ENCODE peak calls at places on chromosomes 4 and X, in eight cellular contexts. One of them, this sample, is unnamed.
A peak's percentile ranks its signal among the peaks of the same experiment; 100 is the strongest.

GRCh38 chrX:24347871-24348270 is 12.6 kb upstream of the SUPT20HL1 start:
- DNase-seq in GM23338: no peak
- DNase-seq in stomach: no peak
- DNase-seq in HCT116: no peak
- DNase-seq in transverse colon: no peak
- DNase-seq in GM12891: no peak
- DNase-seq in GM12892: no peak
- DNase-seq in breast epithelium: no peak
- DNase-seq in this sample: no peak

GRCh38 chr4:37802068-37802666 is 24.3 kb upstream of the PGM2 start:
- DNase-seq in breast epithelium: peak; percentile 46
- DNase-seq in GM12891: no peak
- DNase-seq in transverse colon: peak; percentile 68
- DNase-seq in stomach: peak; percentile 64
- DNase-seq in HCT116: peak; percentile 86
- DNase-seq in GM12892: no peak
- DNase-seq in GM23338: peak; percentile 79
- DNase-seq in this sample: no peak

GRCh38 chr4:23819041-23819511 is 70.8 kb downstream of the PPARGC1A start:
- DNase-seq in GM23338: no peak
- DNase-seq in breast epithelium: no peak
- DNase-seq in GM12892: no peak
- DNase-seq in stomach: no peak
- DNase-seq in HCT116: no peak
- DNase-seq in transverse colon: no peak
- DNase-seq in GM12891: no peak
- DNase-seq in this sample: no peak

GRCh38 chr4:53459548-53459947 is 82.1 kb downstream of the FIP1L1 start:
- DNase-seq in GM12891: no peak
- DNase-seq in GM12892: no peak
- DNase-seq in GM23338: no peak
- DNase-seq in HCT116: no peak
- DNase-seq in transverse colon: no peak
- DNase-seq in breast epithelium: no peak
- DNase-seq in stomach: no peak
- DNase-seq in this sample: no peak

GRCh38 chrX:114619874-114620273 is 36.0 kb downstream of the HTR2C start:
- DNase-seq in GM23338: peak; percentile 6
- DNase-seq in GM12892: peak; percentile 2
- DNase-seq in transverse colon: no peak
- DNase-seq in breast epithelium: no peak
- DNase-seq in stomach: no peak
- DNase-seq in GM12891: peak; percentile 0
- DNase-seq in HCT116: no peak
- DNase-seq in this sample: no peak

GRCh38 chrX:39162322-39162721 is 361.1 kb downstream of the MID1IP1 start:
- DNase-seq in GM12892: no peak
- DNase-seq in transverse colon: peak; percentile 57
- DNase-seq in GM23338: peak; percentile 44
- DNase-seq in GM12891: no peak
- DNase-seq in HCT116: no peak
- DNase-seq in stomach: no peak
- DNase-seq in breast epithelium: no peak
- DNase-seq in this sample: no peak

GRCh38 chrX:13790206-13791131 is 26.4 kb downstream of the GPM6B start:
- DNase-seq in HCT116: no peak
- DNase-seq in GM23338: no peak
- DNase-seq in transverse colon: no peak
- DNase-seq in GM12891: no peak
- DNase-seq in GM12892: no peak
- DNase-seq in breast epithelium: peak; percentile 34
- DNase-seq in stomach: no peak
- DNase-seq in this sample: no peak

GRCh38 chrX:112832481-112833095 is 8.0 kb downstream of the AMOT start:
- DNase-seq in GM12892: no peak
- DNase-seq in GM12891: no peak
- DNase-seq in HCT116: peak; percentile 12
- DNase-seq in breast epithelium: peak; percentile 60
- DNase-seq in transverse colon: peak; percentile 69
- DNase-seq in GM23338: peak; percentile 16
- DNase-seq in stomach: peak; percentile 80
- DNase-seq in this sample: no peak

GRCh38 chr4:112147697-112148096 is 2.4 kb downstream of the FAM241A start:
- DNase-seq in GM12892: no peak
- DNase-seq in GM12891: no peak
- DNase-seq in breast epithelium: no peak
- DNase-seq in HCT116: no peak
- DNase-seq in transverse colon: no peak
- DNase-seq in GM23338: no peak
- DNase-seq in stomach: no peak
- DNase-seq in this sample: no peak

GRCh38 chrX:54950730-54951375 is 30.2 kb downstream of the TRO start:
- DNase-seq in stomach: no peak
- DNase-seq in transverse colon: no peak
- DNase-seq in GM12892: no peak
- DNase-seq in GM23338: no peak
- DNase-seq in HCT116: no peak
- DNase-seq in breast epithelium: peak; percentile 36
- DNase-seq in GM12891: no peak
- DNase-seq in this sample: no peak

GRCh38 chrX:125210146-125210545 is 109.5 kb upstream of the TEX13C start:
- DNase-seq in GM23338: peak; percentile 71
- DNase-seq in GM12892: no peak
- DNase-seq in GM12891: no peak
- DNase-seq in HCT116: no peak
- DNase-seq in transverse colon: no peak
- DNase-seq in breast epithelium: no peak
- DNase-seq in stomach: no peak
- DNase-seq in this sample: no peak

GRCh38 chr4:28176942-28177341 is 1316.3 kb downstream of the STIM2 start:
- DNase-seq in GM23338: no peak
- DNase-seq in transverse colon: no peak
- DNase-seq in stomach: no peak
- DNase-seq in HCT116: no peak
- DNase-seq in GM12892: no peak
- DNase-seq in breast epithelium: no peak
- DNase-seq in GM12891: no peak
- DNase-seq in this sample: no peak

GRCh38 chrX:19794690-19795089 is 92.7 kb downstream of the SH3KBP1 start:
- DNase-seq in transverse colon: no peak
- DNase-seq in GM12892: no peak
- DNase-seq in GM23338: no peak
- DNase-seq in stomach: no peak
- DNase-seq in GM12891: no peak
- DNase-seq in breast epithelium: no peak
- DNase-seq in HCT116: no peak
- DNase-seq in this sample: no peak

GRCh38 chr4:174828845-174829701 is at the start of gene GLRA3:
- DNase-seq in transverse colon: peak; percentile 15
- DNase-seq in HCT116: no peak
- DNase-seq in breast epithelium: no peak
- DNase-seq in GM12891: peak; percentile 15
- DNase-seq in GM12892: no peak
- DNase-seq in GM23338: peak; percentile 99
- DNase-seq in stomach: peak; percentile 36
- DNase-seq in this sample: no peak

GRCh38 chrX:81286608-81287007 is 84.7 kb downstream of the SH3BGRL start:
- DNase-seq in HCT116: no peak
- DNase-seq in GM12892: no peak
- DNase-seq in GM23338: no peak
- DNase-seq in transverse colon: no peak
- DNase-seq in GM12891: no peak
- DNase-seq in breast epithelium: no peak
- DNase-seq in stomach: no peak
- DNase-seq in this sample: no peak

GRCh38 chrX:3290561-3290960 is 55.9 kb downstream of the MXRA5 start:
- DNase-seq in stomach: no peak
- DNase-seq in HCT116: no peak
- DNase-seq in breast epithelium: no peak
- DNase-seq in transverse colon: no peak
- DNase-seq in GM23338: no peak
- DNase-seq in GM12892: no peak
- DNase-seq in GM12891: no peak
- DNase-seq in this sample: no peak

GRCh38 chrX:107743995-107744394 is 31.6 kb downstream of the TSC22D3 start:
- DNase-seq in GM12891: no peak
- DNase-seq in GM23338: no peak
- DNase-seq in stomach: no peak
- DNase-seq in breast epithelium: no peak
- DNase-seq in transverse colon: no peak
- DNase-seq in GM12892: no peak
- DNase-seq in HCT116: no peak
- DNase-seq in this sample: no peak

GRCh38 chrX:42175843-42176242 is 252.5 kb upstream of the CASK start:
- DNase-seq in stomach: no peak
- DNase-seq in GM23338: no peak
- DNase-seq in GM12891: no peak
- DNase-seq in transverse colon: no peak
- DNase-seq in HCT116: no peak
- DNase-seq in GM12892: no peak
- DNase-seq in breast epithelium: no peak
- DNase-seq in this sample: no peak

GRCh38 chrX:103275947-103276567 is 493 bp downstream of the TCEAL5 start:
- DNase-seq in breast epithelium: no peak
- DNase-seq in transverse colon: no peak
- DNase-seq in GM23338: peak; percentile 41
- DNase-seq in HCT116: no peak
- DNase-seq in GM12892: no peak
- DNase-seq in GM12891: no peak
- DNase-seq in stomach: no peak
- DNase-seq in this sample: no peak

GRCh38 chr4:80007745-80008149 is 65.3 kb downstream of the ANTXR2 start:
- DNase-seq in stomach: no peak
- DNase-seq in HCT116: no peak
- DNase-seq in GM12892: no peak
- DNase-seq in breast epithelium: no peak
- DNase-seq in transverse colon: no peak
- DNase-seq in GM23338: no peak
- DNase-seq in GM12891: no peak
- DNase-seq in this sample: no peak

GRCh38 chr4:86670739-86671138 is 76.6 kb downstream of the PTPN13 start:
- DNase-seq in GM12892: no peak
- DNase-seq in GM12891: no peak
- DNase-seq in GM23338: no peak
- DNase-seq in stomach: no peak
- DNase-seq in HCT116: no peak
- DNase-seq in transverse colon: no peak
- DNase-seq in breast epithelium: no peak
- DNase-seq in this sample: no peak

GRCh38 chrX:135094726-135095125 is 25.6 kb downstream of the ETDB start:
- DNase-seq in GM12891: no peak
- DNase-seq in breast epithelium: no peak
- DNase-seq in GM23338: no peak
- DNase-seq in GM12892: no peak
- DNase-seq in HCT116: no peak
- DNase-seq in transverse colon: no peak
- DNase-seq in stomach: no peak
- DNase-seq in this sample: no peak

GRCh38 chr4:141133146-141134006 is at the start of gene RNF150:
- DNase-seq in GM12891: peak; percentile 41
- DNase-seq in breast epithelium: peak; percentile 70
- DNase-seq in GM23338: peak; percentile 95
- DNase-seq in GM12892: peak; percentile 35
- DNase-seq in transverse colon: peak; percentile 58
- DNase-seq in stomach: peak; percentile 60
- DNase-seq in HCT116: no peak
- DNase-seq in this sample: peak; percentile 96
- TF ChIP-seq POLR2AphosphoS5 in GM12891: no peak
- TF ChIP-seq POLR2AphosphoS5 in breast epithelium: no peak
- TF ChIP-seq POLR2AphosphoS5 in GM23338: no peak
- TF ChIP-seq POLR2AphosphoS5 in GM12892: no peak
- TF ChIP-seq POLR2AphosphoS5 in transverse colon: peak; percentile 9
- TF ChIP-seq POLR2AphosphoS5 in stomach: peak; percentile 5
- TF ChIP-seq POLR2AphosphoS5 in HCT116: no peak
- TF ChIP-seq POLR2AphosphoS5 in this sample: peak; percentile 56

GRCh38 chr4:125389713-125390112 is 75.0 kb downstream of the FAT4 start:
- DNase-seq in stomach: no peak
- DNase-seq in GM23338: no peak
- DNase-seq in HCT116: no peak
- DNase-seq in breast epithelium: no peak
- DNase-seq in GM12891: no peak
- DNase-seq in transverse colon: no peak
- DNase-seq in GM12892: no peak
- DNase-seq in this sample: no peak
- TF ChIP-seq POLR2AphosphoS5 in stomach: no peak
- TF ChIP-seq POLR2AphosphoS5 in GM23338: no peak
- TF ChIP-seq POLR2AphosphoS5 in HCT116: no peak
- TF ChIP-seq POLR2AphosphoS5 in breast epithelium: no peak
- TF ChIP-seq POLR2AphosphoS5 in GM12891: no peak
- TF ChIP-seq POLR2AphosphoS5 in transverse colon: peak; percentile 28
- TF ChIP-seq POLR2AphosphoS5 in GM12892: no peak
- TF ChIP-seq POLR2AphosphoS5 in this sample: no peak

GRCh38 chr4:78775278-78776030 is 696 bp upstream of the BMP2K start:
- DNase-seq in HCT116: peak; percentile 46
- DNase-seq in GM12891: peak; percentile 66
- DNase-seq in GM23338: peak; percentile 88
- DNase-seq in breast epithelium: peak; percentile 84
- DNase-seq in stomach: peak; percentile 89
- DNase-seq in transverse colon: peak; percentile 91
- DNase-seq in GM12892: peak; percentile 58
- DNase-seq in this sample: peak; percentile 98
- TF ChIP-seq POLR2AphosphoS5 in HCT116: no peak
- TF ChIP-seq POLR2AphosphoS5 in GM12891: peak; percentile 56
- TF ChIP-seq POLR2AphosphoS5 in GM23338: no peak
- TF ChIP-seq POLR2AphosphoS5 in breast epithelium: peak; percentile 53
- TF ChIP-seq POLR2AphosphoS5 in stomach: peak; percentile 47
- TF ChIP-seq POLR2AphosphoS5 in transverse colon: no peak
- TF ChIP-seq POLR2AphosphoS5 in GM12892: peak; percentile 77
- TF ChIP-seq POLR2AphosphoS5 in this sample: peak; percentile 50

DNA sequence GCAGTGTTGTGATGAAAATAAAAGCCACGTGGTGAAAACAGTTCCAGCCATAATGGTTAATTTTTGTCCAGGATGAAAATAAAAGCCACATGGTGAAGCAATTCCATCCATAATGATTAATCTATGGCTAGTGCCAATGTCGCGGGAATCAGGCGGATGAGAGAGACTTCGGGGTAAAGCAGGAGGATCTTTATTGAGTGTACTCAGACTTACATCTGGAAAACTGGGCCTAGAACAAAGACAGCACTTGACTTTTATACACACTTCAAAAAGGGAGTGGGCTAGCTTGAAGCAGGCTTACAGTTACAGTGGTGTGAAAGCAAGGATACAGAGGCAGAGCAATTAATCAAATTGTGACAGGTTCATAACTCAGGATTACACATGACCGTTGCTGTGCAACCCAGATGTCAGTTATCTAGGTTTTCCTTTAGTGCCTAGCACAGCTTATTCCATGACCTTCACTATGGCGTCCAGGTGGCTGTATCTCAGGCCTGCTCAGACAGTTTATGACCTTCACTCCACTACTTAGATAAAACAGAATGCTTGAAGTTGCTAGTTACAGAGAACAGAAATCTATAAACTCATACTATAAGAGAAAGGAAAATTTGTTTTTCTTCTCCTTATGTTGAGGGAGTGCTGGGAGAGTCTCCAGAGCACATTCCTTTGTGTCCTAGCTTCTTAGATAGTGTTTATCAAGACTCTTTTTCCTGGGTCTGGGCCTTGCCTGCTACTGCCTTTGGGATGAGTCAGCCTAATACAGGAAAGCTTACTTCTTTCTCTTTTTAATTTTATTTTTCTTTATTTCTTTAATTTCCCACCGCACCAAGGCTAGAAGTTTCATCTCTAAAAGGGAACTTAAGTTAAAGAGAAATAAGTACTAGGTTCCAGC is 5.9 kb upstream of the PLA2G12A start:
- DNase-seq in HCT116: no peak
- DNase-seq in transverse colon: peak; percentile 31
- DNase-seq in GM12891: no peak
- DNase-seq in stomach: no peak
- DNase-seq in GM23338: no peak
- DNase-seq in breast epithelium: no peak
- DNase-seq in GM12892: no peak
- DNase-seq in this sample: no peak
- TF ChIP-seq POLR2AphosphoS5 in HCT116: no peak
- TF ChIP-seq POLR2AphosphoS5 in transverse colon: no peak
- TF ChIP-seq POLR2AphosphoS5 in GM12891: no peak
- TF ChIP-seq POLR2AphosphoS5 in stomach: no peak
- TF ChIP-seq POLR2AphosphoS5 in GM23338: no peak
- TF ChIP-seq POLR2AphosphoS5 in breast epithelium: no peak
- TF ChIP-seq POLR2AphosphoS5 in GM12892: no peak
- TF ChIP-seq POLR2AphosphoS5 in this sample: no peak